ENCODE peak calls at places on chromosomes 12 and 14, in four cellular contexts. N is CD8-positive, alpha-beta T cell; G is HCT116; U is ovary. F is an unnamed sample.

GRCh38 chr12:14239935-14240872 is 125.3 kb upstream of the ATF7IP start:
- DNase-seq in N (no peak), G (no peak), U (no peak), F (no peak)

GRCh38 chr14:64968651-64969050 is 3.5 kb downstream of the RAB15 start:
- DNase-seq in N (no peak), G (no peak), U (no peak), F (no peak)

GRCh38 chr12:22740656-22741350 is 115.8 kb downstream of the ETNK1 start:
- DNase-seq in N (no peak), G (no peak), U (no peak), F (no peak)

GRCh38 chr14:22895402-22895801 is 12.4 kb downstream of the REM2 start:
- DNase-seq in N (no peak), G (no peak), U (no peak), F (no peak)

GRCh38 chr12:64737539-64737938 is 21.7 kb downstream of the GNS start:
- DNase-seq in N (no peak), G (peak), U (no peak), F (peak)

GRCh38 chr14:26960049-26960688 is 362.3 kb upstream of the NOVA1 start:
- DNase-seq in N (no peak), G (no peak), U (no peak), F (no peak)

GRCh38 chr14:73008501-73008900 is 18.4 kb downstream of the ZFYVE1 start:
- DNase-seq in N (no peak), G (no peak), U (no peak), F (no peak)

GRCh38 chr14:24198845-24199524 is 3.7 kb upstream of the TM9SF1 start:
- DNase-seq in N (no peak), G (no peak), U (no peak), F (no peak)

GRCh38 chr14:94564381-94564780 is 3.1 kb downstream of the SERPINA4 start:
- DNase-seq in N (no peak), G (no peak), U (no peak), F (no peak)

GRCh38 chr14:68814376-68815287 is 21.8 kb upstream of the ZFP36L1 start:
- DNase-seq in N (peak), G (no peak), U (peak), F (peak)

GRCh38 chr12:87930033-87930432 is 99.2 kb downstream of the C12orf50 start:
- DNase-seq in N (no peak), G (no peak), U (no peak), F (no peak)

GRCh38 chr12:126668538-126668937 is 1598.4 kb upstream of the TMEM132C start:
- DNase-seq in N (no peak), G (no peak), U (no peak), F (no peak)

GRCh38 chr14:81679226-81679625 is 145.6 kb upstream of the SEL1L start:
- DNase-seq in N (no peak), G (no peak), U (no peak), F (no peak)

GRCh38 chr14:81676879-81677278 is 143.2 kb upstream of the SEL1L start:
- DNase-seq in N (no peak), G (no peak), U (no peak), F (no peak)

GRCh38 chr14:81677736-81678135 is 144.1 kb upstream of the SEL1L start:
- DNase-seq in N (no peak), G (no peak), U (no peak), F (no peak)

GRCh38 chr14:81673930-81674329 is 140.3 kb upstream of the SEL1L start:
- DNase-seq in N (no peak), G (no peak), U (no peak), F (no peak)

DNA sequence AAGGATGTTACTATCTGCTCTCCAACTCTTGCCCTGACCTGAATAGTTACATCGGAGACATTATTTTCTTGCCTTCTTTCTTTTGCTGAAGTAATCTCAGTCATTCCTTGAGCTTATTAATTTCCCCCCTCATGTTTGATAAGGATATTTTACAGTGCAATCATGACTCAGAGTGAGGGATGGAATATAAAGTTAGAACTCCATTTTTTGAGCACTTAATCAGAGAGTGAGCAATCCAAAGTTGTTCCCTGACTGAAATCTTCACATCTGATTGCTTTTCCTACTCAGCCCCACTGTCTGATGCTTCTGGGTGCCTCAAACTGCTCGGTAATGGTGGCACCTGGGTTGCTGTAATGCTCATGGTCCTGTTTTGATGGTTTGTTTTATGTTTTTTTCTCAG is 142.7 kb upstream of the SEL1L start:
- DNase-seq in N (no peak), G (no peak), U (no peak), F (no peak)
- H3K4me3 ChIP-seq in N (no peak), G (no peak), U (no peak), F (no peak)

DNA sequence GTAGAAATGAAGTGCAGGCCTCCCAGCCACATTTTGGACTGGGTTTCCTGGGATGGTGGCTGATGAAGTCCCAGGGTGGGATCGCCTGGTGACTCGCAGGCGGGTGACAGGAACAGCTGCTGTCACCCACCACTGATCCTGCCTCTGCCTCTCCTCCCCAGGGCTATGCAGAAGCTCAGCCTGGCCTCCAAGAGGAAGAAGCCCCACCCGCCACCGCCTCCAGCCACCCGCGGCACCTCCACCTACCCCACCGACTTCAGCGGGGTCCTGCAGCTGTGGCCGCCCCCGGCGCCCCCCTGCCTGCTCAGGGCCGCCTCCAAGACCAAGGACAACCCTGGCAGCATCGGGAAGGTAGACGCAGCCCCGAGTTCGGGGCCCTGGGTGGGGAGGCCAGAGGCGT is 28.3 kb downstream of the KIF26A start:
- DNase-seq in N (no peak), G (no peak), U (no peak), F (no peak)
- H3K4me3 ChIP-seq in N (no peak), G (no peak), U (no peak), F (no peak)

DNA sequence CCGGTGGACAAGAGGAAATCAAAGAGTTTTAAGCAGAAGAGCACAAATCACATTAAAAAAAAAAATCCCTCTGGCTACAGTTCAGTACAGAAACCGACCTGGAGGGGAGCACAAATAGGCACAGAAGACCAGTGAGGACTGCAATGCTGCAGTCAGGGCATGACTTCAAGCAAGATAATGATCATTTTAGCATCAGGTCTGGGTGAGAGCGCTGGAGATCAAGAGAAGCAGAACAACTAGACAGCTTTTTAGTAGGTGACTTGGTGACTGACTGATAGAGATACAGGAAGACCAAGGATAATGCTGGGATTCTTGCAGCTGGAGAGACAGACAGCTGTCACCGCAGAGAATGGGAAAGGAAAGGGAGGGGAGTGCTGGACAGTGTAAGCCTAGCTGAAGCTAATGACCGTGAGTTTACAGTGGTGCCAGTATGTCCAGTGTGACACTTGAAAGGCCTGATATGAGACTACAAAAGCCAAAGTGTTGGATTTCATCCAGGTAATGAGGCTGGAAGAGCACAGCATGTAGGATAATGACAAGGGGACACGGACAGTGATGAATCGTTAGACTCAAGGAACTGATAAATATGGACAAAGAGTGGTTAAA is 5.6 kb downstream of the NFYB start:
- DNase-seq in N (no peak), G (no peak), U (no peak), F (no peak)
- H3K4me3 ChIP-seq in N (no peak), G (no peak), U (no peak), F (no peak)

DNA sequence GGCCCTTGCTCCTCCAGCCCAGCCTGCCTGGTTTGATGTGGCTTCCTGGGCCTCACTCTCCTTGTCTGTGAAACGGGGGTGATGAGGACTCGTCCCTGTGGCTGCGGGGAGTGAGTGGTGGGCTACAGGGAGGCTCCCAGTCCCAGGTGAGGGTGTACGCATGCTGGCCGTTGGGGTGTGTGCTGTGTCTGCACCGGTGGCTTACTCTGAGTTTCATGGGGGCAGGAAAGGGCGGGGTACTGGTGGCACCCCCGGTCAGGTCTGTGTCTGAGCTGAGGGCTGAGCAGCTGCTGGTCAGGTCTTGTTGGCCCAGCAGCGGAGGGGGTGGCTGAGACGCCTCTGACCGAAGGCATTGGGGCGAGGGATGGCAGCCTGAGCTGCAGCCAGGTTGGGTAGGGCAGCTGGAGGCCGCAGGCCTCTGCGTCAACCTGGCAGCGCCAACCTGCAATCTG is 11.2 kb downstream of the ULK1 start:
- DNase-seq in N (no peak), G (no peak), U (peak), F (no peak)
- H3K4me3 ChIP-seq in N (no peak), G (no peak), U (no peak), F (peak)

GRCh38 chr14:102086972-102087761 is at the start of gene HSP90AA1:
- DNase-seq in N (peak), G (peak), U (peak), F (peak)

GRCh38 chr14:102087762-102088011 is 843 bp upstream of the HSP90AA1 start:
- DNase-seq in N (no peak), G (no peak), U (no peak), F (no peak)

GRCh38 chr14:102084931-102085330 is 1.9 kb downstream of the HSP90AA1 start:
- DNase-seq in N (no peak), G (no peak), U (no peak), F (no peak)

GRCh38 chr14:102086346-102086971 is 385 bp downstream of the HSP90AA1 start:
- DNase-seq in N (peak), G (no peak), U (peak), F (no peak)

GRCh38 chr14:102085503-102085902 is 1.3 kb downstream of the HSP90AA1 start:
- DNase-seq in N (no peak), G (no peak), U (no peak), F (no peak)
- H3K4me3 ChIP-seq in N (peak), G (peak), U (peak), F (peak)

DNA sequence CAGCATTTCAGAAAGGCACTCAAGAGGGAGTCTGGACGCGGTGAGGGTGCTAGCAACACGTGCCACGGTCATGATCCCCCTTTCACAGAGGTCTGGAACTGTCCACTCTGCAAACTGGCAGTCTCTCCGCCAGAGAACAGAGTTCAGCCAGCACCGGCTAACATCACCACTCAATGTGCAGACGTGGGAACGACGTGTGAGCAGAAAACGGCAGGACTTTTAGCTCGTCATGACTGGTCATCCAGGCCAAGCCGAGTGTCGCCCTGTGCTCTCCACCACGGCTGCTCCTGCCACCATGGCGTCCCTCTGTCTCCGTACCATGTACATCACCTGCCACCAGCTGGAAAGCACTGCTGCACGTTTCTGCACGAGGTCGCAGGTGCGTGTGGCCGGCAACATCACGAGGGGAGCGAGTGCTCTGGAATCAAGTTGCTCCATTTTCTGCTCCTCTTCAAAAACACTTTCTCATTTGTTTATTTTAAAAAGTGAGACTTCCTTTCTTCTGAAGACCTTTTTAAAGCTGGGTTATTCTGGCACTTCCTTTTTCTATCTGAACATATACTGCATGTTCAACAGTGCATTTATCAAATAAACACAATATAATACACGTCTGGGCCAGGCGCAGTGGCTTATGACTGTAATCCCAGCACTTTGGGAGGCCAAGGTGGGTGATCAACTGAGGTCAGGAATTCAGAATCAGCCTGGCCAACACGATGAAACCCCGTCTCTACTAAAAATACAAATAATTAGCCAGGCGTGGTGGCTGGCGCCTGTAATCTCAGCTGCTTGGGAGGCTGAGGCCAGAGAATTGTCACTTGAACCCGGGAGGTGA is 28.0 kb downstream of the SLC15A4 start:
- DNase-seq in N (no peak), G (no peak), U (no peak), F (no peak)
- H3K4me3 ChIP-seq in N (no peak), G (no peak), U (no peak), F (no peak)

GRCh38 chr12:119669744-119670472 is 2.0 kb downstream of the PRKAB1 start:
- DNase-seq in N (no peak), G (no peak), U (no peak), F (peak)
- H3K4me3 ChIP-seq in N (no peak), G (no peak), U (no peak), F (peak)

GRCh38 chr12:49293056-49293956 is 1.6 kb upstream of the PRPH start:
- DNase-seq in N (no peak), G (no peak), U (peak), F (no peak)
- H3K4me3 ChIP-seq in N (no peak), G (no peak), U (no peak), F (no peak)

GRCh38 chr12:130993759-130994670 is 40.3 kb downstream of the ADGRD1 start:
- DNase-seq in N (no peak), G (no peak), U (no peak), F (no peak)
- H3K4me3 ChIP-seq in N (no peak), G (no peak), U (no peak), F (no peak)

GRCh38 chr12:131671871-131672270 is 39.0 kb upstream of the SFSWAP start:
- DNase-seq in N (no peak), G (no peak), U (no peak), F (no peak)
- H3K4me3 ChIP-seq in N (no peak), G (no peak), U (no peak), F (no peak)

F was measured in Jurkat, Clone E6-1.